ENCODE peak calls at places on chromosome 11, in nine cellular contexts. K is K562, W is uterus, X is A549, J is ovary, P is transverse colon, S is tibial nerve, V is IMR-90, F is HepG2. M is an unnamed sample.

GRCh38 chr11:78419327-78419726 is 1.7 kb upstream of the GAB2 start:
- DNase-seq in V (peak), P (peak), F (no peak), W (peak), K (no peak), J (peak), X (peak), S (no peak), M (peak)

GRCh38 chr11:86592047-86592564 is 80.3 kb downstream of the ME3 start:
- DNase-seq in K (no peak), P (no peak), V (peak), S (no peak), F (no peak), W (no peak), X (no peak), J (no peak), M (no peak)

GRCh38 chr11:65928667-65929066 is 9.4 kb downstream of the DRAP1 start:
- DNase-seq in J (no peak), K (peak), X (no peak), P (no peak), V (no peak), S (no peak), F (no peak), W (no peak), M (peak)

GRCh38 chr11:4071828-4072421 is 22.7 kb upstream of the RRM1 start:
- DNase-seq in K (no peak), W (no peak), F (no peak), X (no peak), P (no peak), J (no peak), V (no peak), S (no peak), M (no peak)

GRCh38 chr11:119101367-119101758 is 290 bp downstream of the DPAGT1 start:
- DNase-seq in V (no peak), W (no peak), S (no peak), F (peak), K (peak), J (no peak), P (peak), X (peak), M (no peak)

GRCh38 chr11:86743223-86744118 is 56.9 kb upstream of the PRSS23 start:
- DNase-seq in X (peak), W (peak), J (no peak), V (peak), S (no peak), P (peak), F (peak), K (peak), M (peak)

GRCh38 chr11:34358258-34358665 is 452 bp upstream of the ABTB2 start:
- DNase-seq in S (no peak), V (peak), X (peak), J (peak), K (peak), W (peak), P (peak), F (peak), M (peak)

GRCh38 chr11:104531075-104531474 is 367.1 kb upstream of the PDGFD start:
- DNase-seq in K (no peak), X (peak), F (peak), V (no peak), J (no peak), W (no peak), P (no peak), S (no peak), M (peak)

GRCh38 chr11:49851971-49852389 is 100.2 kb upstream of the OR4C13 start:
- DNase-seq in P (no peak), J (no peak), K (no peak), V (no peak), X (no peak), W (no peak), S (no peak), F (no peak), M (no peak)

GRCh38 chr11:77886401-77886800 is 65.5 kb downstream of the AAMDC start:
- DNase-seq in V (no peak), P (no peak), S (no peak), X (no peak), J (no peak), F (no peak), W (no peak), K (no peak), M (no peak)

DNA sequence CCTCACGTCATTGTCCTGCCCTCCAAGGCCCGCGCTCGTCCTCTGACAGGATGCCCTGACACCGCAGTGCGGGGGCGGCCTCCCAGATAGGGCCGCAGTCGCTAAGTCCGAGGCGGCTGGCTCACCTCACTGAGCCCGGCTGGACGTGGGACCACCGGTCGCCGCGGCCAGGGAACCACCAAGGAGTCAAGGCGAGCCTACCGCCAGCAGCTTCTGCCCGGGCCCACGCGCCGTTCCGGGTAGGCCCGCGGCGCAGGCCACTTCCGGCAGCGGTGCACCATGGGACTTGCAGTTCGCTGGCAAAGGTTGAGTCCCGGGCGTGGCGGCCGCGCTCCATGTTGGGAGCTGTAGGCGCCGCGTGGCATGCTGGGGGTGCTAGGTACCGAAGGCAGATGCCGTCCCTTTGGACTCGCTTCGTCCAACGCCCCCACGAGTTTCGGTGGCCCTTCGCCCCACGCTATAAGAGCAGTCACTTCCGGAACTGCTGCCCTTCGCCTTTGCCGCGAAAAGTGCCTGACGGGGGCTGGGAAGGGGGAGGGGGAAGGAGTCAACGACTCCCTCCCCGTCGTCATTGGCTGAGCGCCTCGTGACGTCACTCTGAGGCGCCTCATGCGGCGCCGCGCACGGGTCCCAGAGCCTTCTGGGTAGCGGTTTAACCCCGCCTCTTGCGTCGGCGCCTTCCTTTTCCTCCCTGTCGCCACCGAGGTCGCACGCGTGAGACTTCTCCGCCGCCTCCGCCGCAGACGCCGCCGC is at the start of gene RPLP2:
- DNase-seq in K (peak), V (peak), F (peak), X (peak), P (peak), S (peak), J (peak), W (peak), M (peak)
- TF ChIP-seq POLR2A in K (peak), V (peak), F (peak), X (peak), P (peak), S (peak), J (peak), W (peak), M (peak)

GRCh38 chr11:106076923-106077608 is at the start of gene KBTBD3:
- DNase-seq in V (peak), P (peak), J (peak), F (peak), W (peak), K (peak), X (peak), S (peak), M (peak)
- TF ChIP-seq POLR2A in V (no peak), P (peak), J (peak), F (peak), W (peak), K (no peak), X (peak), S (peak), M (peak)

GRCh38 chr11:47524200-47524874 is 28.6 kb downstream of the CELF1 start:
- DNase-seq in P (no peak), S (no peak), X (no peak), V (no peak), F (no peak), W (peak), J (no peak), K (no peak), M (no peak)
- TF ChIP-seq POLR2A in P (no peak), S (no peak), X (no peak), V (no peak), F (no peak), W (no peak), J (no peak), K (no peak), M (no peak)

DNA sequence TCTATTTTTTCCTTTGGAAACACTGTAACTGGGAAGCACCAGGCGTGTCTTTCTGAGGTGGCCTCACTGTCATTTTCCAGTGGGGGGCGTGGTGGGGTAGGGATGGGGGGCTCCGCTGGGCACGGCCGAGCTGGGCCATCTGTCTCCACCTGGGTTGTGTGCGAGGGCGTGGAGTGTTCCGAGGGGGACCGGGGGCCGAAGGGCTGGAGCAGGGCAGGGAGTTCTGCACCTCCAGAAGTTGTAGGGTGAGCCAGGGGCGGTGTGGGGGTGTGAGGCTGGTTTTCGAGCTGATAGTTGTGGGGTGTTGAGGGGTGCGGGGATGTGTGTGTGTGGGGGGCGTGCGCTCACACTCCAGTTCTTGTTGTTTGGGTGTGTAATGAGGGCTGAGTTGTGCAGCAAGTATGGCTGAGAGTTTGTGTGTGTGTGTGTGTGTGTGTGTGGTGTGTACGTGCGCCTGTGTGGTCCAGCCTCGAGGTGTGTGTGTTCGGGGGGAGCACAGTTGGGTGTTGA is 10.8 kb downstream of the YPEL4 start:
- DNase-seq in P (no peak), X (no peak), S (no peak), F (no peak), V (no peak), J (no peak), W (no peak), K (no peak), M (peak)
- TF ChIP-seq POLR2A in P (no peak), X (no peak), S (no peak), F (no peak), V (no peak), J (no peak), W (no peak), K (no peak), M (no peak)

DNA sequence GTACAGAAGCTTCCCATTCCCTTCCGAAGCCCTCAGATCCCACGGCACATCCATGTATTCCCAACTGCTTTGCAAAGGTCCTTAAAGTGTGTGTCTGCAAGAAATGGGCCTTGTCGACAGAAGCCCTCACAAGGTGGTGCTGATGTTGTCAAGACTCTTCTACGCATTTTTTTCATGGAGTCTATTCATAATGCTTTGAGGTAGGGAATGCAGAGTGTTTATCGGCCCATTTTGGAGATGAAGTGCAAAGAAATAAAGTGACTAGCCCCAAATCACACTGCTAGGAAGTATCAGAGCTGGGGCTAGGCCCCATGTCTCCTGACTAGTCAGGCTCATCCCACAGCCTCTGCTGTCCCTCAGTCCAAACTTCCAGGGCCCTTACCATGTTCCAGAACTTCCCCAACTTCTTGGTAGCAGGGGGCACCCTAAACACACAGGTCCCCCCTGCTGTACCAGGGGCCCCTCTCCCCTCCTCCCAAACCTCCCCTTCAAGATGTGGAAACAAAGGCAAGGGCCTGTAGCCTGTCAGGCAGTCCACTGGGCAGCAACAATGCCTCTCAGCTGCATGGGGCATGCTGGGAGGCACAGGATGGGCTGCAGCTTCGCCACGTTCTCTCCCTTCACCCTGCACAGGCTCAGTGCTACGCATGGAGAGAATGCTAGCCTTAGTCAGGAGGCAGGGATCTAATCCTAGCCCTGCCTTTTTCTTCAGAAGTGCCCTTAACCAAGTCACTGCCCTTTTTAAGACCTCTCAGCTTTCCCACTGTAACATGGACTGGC is 7.8 kb downstream of the IL18BP start:
- DNase-seq in V (no peak), P (no peak), W (no peak), X (no peak), S (no peak), K (no peak), J (no peak), F (no peak), M (no peak)
- TF ChIP-seq POLR2A in V (no peak), P (no peak), W (no peak), X (no peak), S (no peak), K (peak), J (no peak), F (no peak), M (no peak)

DNA sequence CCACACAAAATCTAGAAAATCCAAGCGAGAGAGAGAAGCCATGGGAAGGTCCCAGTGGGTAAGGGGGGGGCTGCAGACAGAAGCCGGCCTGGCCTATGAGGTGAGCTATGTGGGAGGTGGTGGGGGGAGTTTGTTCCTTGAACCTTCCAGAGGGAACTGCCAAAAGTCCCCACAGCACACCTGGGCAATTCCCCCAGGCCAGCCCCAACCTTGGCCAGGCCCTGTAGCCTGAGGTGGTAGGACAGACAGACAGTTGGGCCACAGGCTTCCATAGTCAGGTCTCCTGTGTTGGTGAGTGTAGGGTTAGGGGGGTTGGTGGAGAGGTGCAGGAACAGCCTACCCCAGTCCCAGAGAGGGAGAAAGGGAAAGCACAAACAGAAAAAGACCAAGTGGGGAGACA is 39.0 kb downstream of the LMO1 start:
- DNase-seq in F (no peak), X (no peak), P (no peak), V (no peak), S (no peak), J (no peak), K (no peak), W (no peak), M (no peak)
- TF ChIP-seq POLR2A in F (no peak), X (no peak), P (no peak), V (no peak), S (no peak), J (no peak), K (no peak), W (no peak), M (no peak)

GRCh38 chr11:128734439-128735224 is 40.8 kb downstream of the FLI1 start:
- DNase-seq in V (no peak), P (peak), W (no peak), F (no peak), S (no peak), X (no peak), K (no peak), J (no peak), M (no peak)

GRCh38 chr11:128732471-128733277 is 38.8 kb downstream of the FLI1 start:
- DNase-seq in S (no peak), X (no peak), W (no peak), V (no peak), F (no peak), K (no peak), J (no peak), P (no peak), M (no peak)

GRCh38 chr11:128735935-128736610 is 42.2 kb downstream of the FLI1 start:
- DNase-seq in P (no peak), F (no peak), K (no peak), W (no peak), S (no peak), X (no peak), J (no peak), V (no peak), M (no peak)

GRCh38 chr11:128731041-128731663 is 37.3 kb downstream of the FLI1 start:
- DNase-seq in K (no peak), F (no peak), X (no peak), V (no peak), S (no peak), W (no peak), P (peak), J (no peak), M (no peak)

GRCh38 chr11:128733440-128734115 is 39.7 kb downstream of the FLI1 start:
- DNase-seq in K (no peak), W (no peak), X (no peak), P (peak), F (no peak), V (peak), S (no peak), J (no peak), M (no peak)
- TF ChIP-seq POLR2A in K (no peak), W (no peak), X (no peak), P (no peak), F (no peak), V (no peak), S (no peak), J (no peak), M (no peak)

DNA sequence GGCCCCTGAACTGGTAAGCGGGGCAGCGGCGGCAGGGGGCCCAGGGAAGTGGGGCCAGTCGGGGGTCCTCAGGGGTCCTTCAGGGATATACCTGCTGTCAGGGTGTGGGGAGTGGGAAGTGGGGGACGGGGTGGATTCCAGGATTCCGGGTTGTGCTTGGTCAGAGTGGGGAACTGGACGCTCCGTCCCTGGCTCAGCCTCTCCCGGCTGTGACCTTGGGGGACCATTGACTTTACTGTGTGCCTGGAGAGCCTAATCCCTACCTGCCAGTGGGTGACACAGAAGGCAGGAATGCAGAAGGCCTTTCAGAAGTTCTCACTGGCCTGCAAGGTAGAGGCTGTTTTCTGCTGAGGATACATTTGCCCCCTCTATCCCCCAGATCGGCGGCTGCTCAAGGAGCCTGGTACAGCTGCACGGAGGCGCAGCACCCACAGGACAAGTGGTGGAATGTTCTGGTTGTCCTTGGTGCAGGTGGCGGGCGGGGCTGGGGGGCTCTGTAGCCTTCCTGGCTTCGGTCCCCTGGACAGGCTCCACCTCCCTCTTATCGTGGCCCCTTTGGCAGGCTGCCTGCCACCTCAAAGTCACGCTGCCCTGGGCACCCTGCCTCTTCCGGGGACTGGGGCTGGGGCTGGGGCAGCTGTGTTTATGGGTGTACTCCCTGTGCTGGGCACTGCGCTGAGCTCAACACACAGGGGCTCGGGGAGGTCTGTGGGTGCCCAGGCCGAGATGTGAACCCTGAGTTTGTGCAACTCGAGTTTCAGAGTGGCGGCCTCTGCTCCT is 18.4 kb downstream of the KCNQ1 start:
- DNase-seq in P (peak), S (no peak), F (peak), X (no peak), V (no peak), J (no peak), K (no peak), W (no peak), M (peak)
- TF ChIP-seq POLR2A in P (no peak), S (no peak), F (no peak), X (no peak), V (no peak), J (no peak), K (no peak), W (no peak), M (no peak)

M was measured in erythroblast.